ENCODE peak calls at places on chromosomes 13 and 19, in eight cellular contexts. One of them, this sample, is unnamed.

GRCh38 chr13:104143760-104144406 is 1077.7 kb upstream of the SLC10A2 start:
- DNase-seq in suprapubic skin: no peak
- DNase-seq in stomach: no peak
- DNase-seq in A549: no peak
- DNase-seq in ovary: no peak
- DNase-seq in esophagus muscularis mucosa: no peak
- DNase-seq in transverse colon: no peak
- DNase-seq in GM12878: no peak
- DNase-seq in this sample: no peak

GRCh38 chr13:67278230-67278629 is 48.1 kb upstream of the PCDH9 start:
- DNase-seq in ovary: no peak
- DNase-seq in A549: no peak
- DNase-seq in GM12878: no peak
- DNase-seq in stomach: no peak
- DNase-seq in esophagus muscularis mucosa: no peak
- DNase-seq in suprapubic skin: no peak
- DNase-seq in transverse colon: no peak
- DNase-seq in this sample: no peak

GRCh38 chr13:23160241-23161175 is 20.3 kb upstream of the SGCG start:
- DNase-seq in suprapubic skin: no peak
- DNase-seq in GM12878: no peak
- DNase-seq in ovary: no peak
- DNase-seq in esophagus muscularis mucosa: no peak
- DNase-seq in A549: no peak
- DNase-seq in transverse colon: no peak
- DNase-seq in stomach: no peak
- DNase-seq in this sample: no peak

GRCh38 chr13:98821372-98822237 is 69.1 kb upstream of the SLC15A1 start:
- DNase-seq in esophagus muscularis mucosa: peak
- DNase-seq in stomach: no peak
- DNase-seq in transverse colon: no peak
- DNase-seq in ovary: no peak
- DNase-seq in GM12878: no peak
- DNase-seq in suprapubic skin: no peak
- DNase-seq in A549: no peak
- DNase-seq in this sample: peak

GRCh38 chr13:27997904-27998522 is 9.5 kb upstream of the URAD start:
- DNase-seq in GM12878: no peak
- DNase-seq in stomach: peak
- DNase-seq in esophagus muscularis mucosa: no peak
- DNase-seq in A549: peak
- DNase-seq in transverse colon: peak
- DNase-seq in ovary: no peak
- DNase-seq in suprapubic skin: no peak
- DNase-seq in this sample: no peak

GRCh38 chr19:1259873-1260748 is 9.0 kb upstream of the CIRBP start:
- DNase-seq in esophagus muscularis mucosa: no peak
- DNase-seq in A549: no peak
- DNase-seq in transverse colon: peak
- DNase-seq in suprapubic skin: no peak
- DNase-seq in ovary: no peak
- DNase-seq in GM12878: no peak
- DNase-seq in stomach: no peak
- DNase-seq in this sample: no peak

GRCh38 chr19:1837625-1838105 is 10.6 kb downstream of the REXO1 start:
- DNase-seq in GM12878: no peak
- DNase-seq in ovary: no peak
- DNase-seq in suprapubic skin: no peak
- DNase-seq in esophagus muscularis mucosa: no peak
- DNase-seq in transverse colon: peak
- DNase-seq in A549: peak
- DNase-seq in stomach: peak
- DNase-seq in this sample: no peak

GRCh38 chr13:93775027-93775426 is 548.4 kb downstream of the GPC6 start:
- DNase-seq in transverse colon: no peak
- DNase-seq in ovary: no peak
- DNase-seq in suprapubic skin: no peak
- DNase-seq in GM12878: no peak
- DNase-seq in esophagus muscularis mucosa: no peak
- DNase-seq in stomach: no peak
- DNase-seq in A549: no peak
- DNase-seq in this sample: no peak

GRCh38 chr19:7533281-7533819 is 2.2 kb upstream of the PNPLA6 start:
- DNase-seq in ovary: peak
- DNase-seq in stomach: peak
- DNase-seq in transverse colon: peak
- DNase-seq in suprapubic skin: no peak
- DNase-seq in GM12878: no peak
- DNase-seq in A549: no peak
- DNase-seq in esophagus muscularis mucosa: no peak
- DNase-seq in this sample: peak

GRCh38 chr13:47908200-47908902 is 92.7 kb downstream of the SUCLA2 start:
- DNase-seq in transverse colon: no peak
- DNase-seq in suprapubic skin: no peak
- DNase-seq in ovary: no peak
- DNase-seq in esophagus muscularis mucosa: no peak
- DNase-seq in GM12878: no peak
- DNase-seq in A549: no peak
- DNase-seq in stomach: no peak
- DNase-seq in this sample: no peak

GRCh38 chr13:31556376-31556775 is 182.9 kb upstream of the RXFP2 start:
- DNase-seq in esophagus muscularis mucosa: no peak
- DNase-seq in stomach: no peak
- DNase-seq in suprapubic skin: no peak
- DNase-seq in ovary: no peak
- DNase-seq in A549: no peak
- DNase-seq in GM12878: no peak
- DNase-seq in transverse colon: no peak
- DNase-seq in this sample: no peak

GRCh38 chr13:56009418-56009817 is 1131.3 kb upstream of the PRR20A start:
- DNase-seq in ovary: no peak
- DNase-seq in A549: no peak
- DNase-seq in transverse colon: no peak
- DNase-seq in GM12878: no peak
- DNase-seq in stomach: no peak
- DNase-seq in suprapubic skin: no peak
- DNase-seq in esophagus muscularis mucosa: no peak
- DNase-seq in this sample: no peak

GRCh38 chr19:35115538-35115951 is at the start of gene FXYD3:
- DNase-seq in esophagus muscularis mucosa: no peak
- DNase-seq in ovary: no peak
- DNase-seq in transverse colon: peak
- DNase-seq in GM12878: no peak
- DNase-seq in suprapubic skin: no peak
- DNase-seq in A549: no peak
- DNase-seq in stomach: peak
- DNase-seq in this sample: no peak

GRCh38 chr13:48892311-48892710 is 83.4 kb upstream of the FNDC3A start:
- DNase-seq in esophagus muscularis mucosa: no peak
- DNase-seq in GM12878: no peak
- DNase-seq in stomach: no peak
- DNase-seq in ovary: no peak
- DNase-seq in A549: peak
- DNase-seq in transverse colon: no peak
- DNase-seq in suprapubic skin: no peak
- DNase-seq in this sample: no peak

GRCh38 chr19:45498411-45499195 is at the start of gene PPM1N:
- DNase-seq in ovary: no peak
- DNase-seq in suprapubic skin: no peak
- DNase-seq in GM12878: no peak
- DNase-seq in esophagus muscularis mucosa: no peak
- DNase-seq in A549: no peak
- DNase-seq in transverse colon: no peak
- DNase-seq in stomach: no peak
- DNase-seq in this sample: no peak

GRCh38 chr19:10142701-10143375 is 23.1 kb upstream of the EIF3G start:
- DNase-seq in GM12878: no peak
- DNase-seq in transverse colon: peak
- DNase-seq in esophagus muscularis mucosa: no peak
- DNase-seq in stomach: no peak
- DNase-seq in ovary: no peak
- DNase-seq in suprapubic skin: no peak
- DNase-seq in A549: no peak
- DNase-seq in this sample: no peak

GRCh38 chr13:44385401-44385800 is 11.8 kb downstream of the SERP2 start:
- DNase-seq in transverse colon: no peak
- DNase-seq in esophagus muscularis mucosa: no peak
- DNase-seq in ovary: no peak
- DNase-seq in stomach: no peak
- DNase-seq in A549: no peak
- DNase-seq in GM12878: no peak
- DNase-seq in suprapubic skin: no peak
- DNase-seq in this sample: no peak

GRCh38 chr13:114134111-114134943 is 1.9 kb upstream of the RASA3 start:
- DNase-seq in esophagus muscularis mucosa: no peak
- DNase-seq in transverse colon: no peak
- DNase-seq in suprapubic skin: no peak
- DNase-seq in stomach: no peak
- DNase-seq in GM12878: no peak
- DNase-seq in A549: no peak
- DNase-seq in ovary: no peak
- DNase-seq in this sample: no peak
- TF ChIP-seq EP300 in esophagus muscularis mucosa: no peak
- TF ChIP-seq EP300 in transverse colon: no peak
- TF ChIP-seq EP300 in suprapubic skin: no peak
- TF ChIP-seq EP300 in stomach: no peak
- TF ChIP-seq EP300 in GM12878: no peak
- TF ChIP-seq EP300 in A549: no peak
- TF ChIP-seq EP300 in ovary: no peak
- TF ChIP-seq EP300 in this sample: no peak

GRCh38 chr13:50577806-50578205 is 265.7 kb downstream of the DLEU7 start:
- DNase-seq in ovary: no peak
- DNase-seq in esophagus muscularis mucosa: no peak
- DNase-seq in A549: no peak
- DNase-seq in GM12878: no peak
- DNase-seq in stomach: no peak
- DNase-seq in suprapubic skin: no peak
- DNase-seq in transverse colon: no peak
- DNase-seq in this sample: no peak

GRCh38 chr13:50576156-50576555 is 267.3 kb downstream of the DLEU7 start:
- DNase-seq in GM12878: no peak
- DNase-seq in suprapubic skin: no peak
- DNase-seq in A549: no peak
- DNase-seq in stomach: peak
- DNase-seq in esophagus muscularis mucosa: peak
- DNase-seq in transverse colon: peak
- DNase-seq in ovary: no peak
- DNase-seq in this sample: no peak

GRCh38 chr13:50584856-50585580 is 258.5 kb downstream of the DLEU7 start:
- DNase-seq in stomach: no peak
- DNase-seq in A549: no peak
- DNase-seq in esophagus muscularis mucosa: no peak
- DNase-seq in suprapubic skin: no peak
- DNase-seq in GM12878: no peak
- DNase-seq in transverse colon: no peak
- DNase-seq in ovary: no peak
- DNase-seq in this sample: no peak

GRCh38 chr13:50581586-50582196 is 261.8 kb downstream of the DLEU7 start:
- DNase-seq in A549: no peak
- DNase-seq in suprapubic skin: no peak
- DNase-seq in ovary: no peak
- DNase-seq in stomach: no peak
- DNase-seq in GM12878: no peak
- DNase-seq in esophagus muscularis mucosa: no peak
- DNase-seq in transverse colon: no peak
- DNase-seq in this sample: no peak

GRCh38 chr13:50580684-50581305 is 262.7 kb downstream of the DLEU7 start:
- DNase-seq in ovary: no peak
- DNase-seq in stomach: no peak
- DNase-seq in suprapubic skin: no peak
- DNase-seq in esophagus muscularis mucosa: no peak
- DNase-seq in A549: no peak
- DNase-seq in GM12878: no peak
- DNase-seq in transverse colon: no peak
- DNase-seq in this sample: no peak
- TF ChIP-seq CTCF in ovary: no peak
- TF ChIP-seq CTCF in stomach: no peak
- TF ChIP-seq CTCF in suprapubic skin: no peak
- TF ChIP-seq CTCF in esophagus muscularis mucosa: no peak
- TF ChIP-seq CTCF in A549: no peak
- TF ChIP-seq CTCF in GM12878: no peak
- TF ChIP-seq CTCF in transverse colon: no peak
- TF ChIP-seq CTCF in this sample: no peak

DNA sequence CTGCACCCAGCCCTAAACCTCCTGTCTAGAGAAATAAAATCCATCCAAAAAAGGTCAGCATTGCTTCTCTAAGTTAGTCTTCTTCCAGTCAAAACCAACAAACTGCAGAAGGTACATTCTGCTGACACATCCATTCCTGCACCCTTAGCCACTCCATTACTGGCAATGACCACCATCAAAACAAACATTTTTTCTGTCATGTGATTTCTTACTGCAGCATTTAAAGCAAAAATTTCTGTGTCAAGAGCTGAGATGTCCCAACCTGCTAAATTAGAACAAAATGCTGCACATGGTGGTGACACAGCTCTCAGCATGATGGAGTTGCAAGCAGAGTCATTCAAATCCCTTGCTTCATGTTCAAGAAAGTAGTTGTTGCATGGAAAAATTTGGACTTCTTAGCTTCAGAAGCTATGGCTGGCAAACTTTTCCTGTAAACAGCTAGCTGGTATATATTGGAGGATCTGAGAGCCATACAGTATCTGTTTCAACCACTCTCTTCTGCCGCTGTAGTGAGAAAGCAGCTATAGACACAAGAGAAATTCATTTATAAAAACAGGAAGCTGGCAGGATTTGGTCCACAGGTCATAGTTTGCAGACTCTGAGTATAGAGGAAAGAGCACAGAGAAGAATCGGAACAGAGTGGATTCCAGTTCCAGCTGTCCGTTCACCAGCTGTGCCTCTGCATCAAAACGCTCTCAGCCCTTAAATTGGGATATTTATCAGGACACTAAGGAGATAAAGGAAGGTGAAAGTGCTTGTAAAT is 17.4 kb downstream of the RUBCNL start:
- DNase-seq in esophagus muscularis mucosa: no peak
- DNase-seq in transverse colon: no peak
- DNase-seq in GM12878: no peak
- DNase-seq in stomach: no peak
- DNase-seq in A549: no peak
- DNase-seq in ovary: no peak
- DNase-seq in suprapubic skin: no peak
- DNase-seq in this sample: no peak
- H3K4me3 ChIP-seq in esophagus muscularis mucosa: no peak
- H3K4me3 ChIP-seq in transverse colon: no peak
- H3K4me3 ChIP-seq in GM12878: peak
- H3K4me3 ChIP-seq in stomach: no peak
- H3K4me3 ChIP-seq in A549: no peak
- H3K4me3 ChIP-seq in ovary: no peak
- H3K4me3 ChIP-seq in suprapubic skin: no peak
- H3K4me3 ChIP-seq in this sample: peak

DNA sequence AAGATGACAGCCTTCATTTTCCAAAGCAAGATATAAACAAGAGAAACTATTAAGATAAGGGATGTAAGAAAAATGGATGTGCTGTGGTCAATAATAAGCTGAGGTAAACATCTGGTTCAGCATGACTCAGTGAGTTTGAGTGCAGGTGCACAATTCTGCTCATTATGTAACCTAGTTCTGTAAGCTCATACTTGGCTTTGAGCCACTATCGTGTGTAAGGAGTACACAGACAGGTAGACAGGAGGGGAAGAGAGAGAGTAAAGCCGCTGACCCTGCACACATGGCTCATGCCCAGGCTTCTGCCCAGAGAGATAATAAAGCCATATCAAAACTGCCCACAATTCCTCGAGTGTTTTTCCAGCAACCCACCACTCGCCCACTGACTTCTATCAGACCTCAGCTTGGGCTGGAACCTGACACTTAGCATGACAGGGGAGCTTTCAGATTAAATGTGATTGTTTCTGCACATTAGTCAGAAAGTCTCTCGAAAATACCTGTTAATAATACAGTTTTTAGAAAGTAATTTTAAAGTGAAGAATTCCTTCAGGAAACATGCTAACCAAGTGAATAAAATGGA is 51.7 kb downstream of the ZNF91 start:
- DNase-seq in stomach: no peak
- DNase-seq in transverse colon: no peak
- DNase-seq in GM12878: no peak
- DNase-seq in esophagus muscularis mucosa: no peak
- DNase-seq in ovary: no peak
- DNase-seq in suprapubic skin: no peak
- DNase-seq in A549: no peak
- DNase-seq in this sample: no peak
- TF ChIP-seq EP300 in stomach: no peak
- TF ChIP-seq EP300 in transverse colon: no peak
- TF ChIP-seq EP300 in GM12878: no peak
- TF ChIP-seq EP300 in esophagus muscularis mucosa: no peak
- TF ChIP-seq EP300 in ovary: no peak
- TF ChIP-seq EP300 in suprapubic skin: no peak
- TF ChIP-seq EP300 in A549: no peak
- TF ChIP-seq EP300 in this sample: no peak